ENCODE peak calls at places on chromosomes 4 and X, in nine cellular contexts. J, E, N, B, Y, R, A, Z and X are unnamed samples. For H3K4me1, the result is how much of the 10 kb centered on the place peaks cover.

GRCh38 chr4:11416071-11416766 is 12.5 kb downstream of the HS3ST1 start:
- DNase-seq in Y (no peak), E (no peak), R (no peak), A (no peak), B (no peak), N (no peak), J (no peak), Z (no peak), X (no peak)

GRCh38 chr4:52995341-52996030 is 133.4 kb downstream of the RASL11B start:
- DNase-seq in B (no peak), N (no peak), Z (no peak), R (no peak), E (no peak), J (no peak), A (no peak), Y (peak), X (no peak)

GRCh38 chr4:8846864-8847263 is 24.8 kb downstream of the HMX1 start:
- DNase-seq in Z (no peak), R (no peak), Y (no peak), N (no peak), E (no peak), B (no peak), J (no peak), A (no peak), X (peak)

GRCh38 chr4:7434141-7434765 is 477 bp downstream of the PSAPL1 start:
- DNase-seq in Y (no peak), E (no peak), J (no peak), Z (no peak), R (peak), B (no peak), N (no peak), A (no peak), X (no peak)

GRCh38 chrX:144849141-144849540 is 398.2 kb upstream of the SPANXN1 start:
- DNase-seq in N (no peak), E (no peak), A (no peak), B (no peak), J (no peak), R (no peak), Z (no peak), Y (no peak), X (no peak)

GRCh38 chrX:31209005-31209612 is 137.3 kb upstream of the FTHL17 start:
- DNase-seq in E (no peak), A (no peak), Y (no peak), J (no peak), N (no peak), R (no peak), B (no peak), Z (no peak), X (peak)

GRCh38 chr4:17807446-17807845 is 3.1 kb downstream of the DCAF16 start:
- DNase-seq in J (no peak), A (no peak), E (no peak), N (no peak), B (no peak), R (no peak), Z (no peak), Y (peak), X (no peak)

GRCh38 chr4:6281436-6282144 is 11.9 kb downstream of the WFS1 start:
- DNase-seq in B (no peak), Z (no peak), R (peak), Y (no peak), J (peak), A (no peak), N (no peak), E (no peak), X (no peak)

GRCh38 chr4:5043579-5043978 is 7.7 kb upstream of the STK32B start:
- DNase-seq in J (no peak), A (no peak), E (no peak), Y (no peak), B (no peak), N (no peak), Z (no peak), R (no peak), X (no peak)

GRCh38 chr4:6011686-6012085 is 6.5 kb downstream of the C4orf50 start:
- DNase-seq in Y (no peak), N (no peak), J (no peak), E (no peak), Z (no peak), A (peak), B (no peak), R (no peak), X (no peak)

GRCh38 chrX:50497067-50497466 is 26.4 kb upstream of the DGKK start:
- DNase-seq in Z (no peak), A (no peak), Y (no peak), E (no peak), N (no peak), J (no peak), B (no peak), R (no peak), X (no peak)

GRCh38 chr4:95106408-95106928 is 348.7 kb downstream of the BMPR1B start:
- DNase-seq in N (no peak), E (no peak), Z (no peak), Y (no peak), R (no peak), B (no peak), A (no peak), J (no peak), X (no peak)

GRCh38 chr4:189113389-189113888 is 827.2 kb upstream of the FRG1 start:
- DNase-seq in B (no peak), N (no peak), E (no peak), Y (no peak), A (no peak), Z (no peak), J (no peak), R (no peak), X (no peak)

DNA sequence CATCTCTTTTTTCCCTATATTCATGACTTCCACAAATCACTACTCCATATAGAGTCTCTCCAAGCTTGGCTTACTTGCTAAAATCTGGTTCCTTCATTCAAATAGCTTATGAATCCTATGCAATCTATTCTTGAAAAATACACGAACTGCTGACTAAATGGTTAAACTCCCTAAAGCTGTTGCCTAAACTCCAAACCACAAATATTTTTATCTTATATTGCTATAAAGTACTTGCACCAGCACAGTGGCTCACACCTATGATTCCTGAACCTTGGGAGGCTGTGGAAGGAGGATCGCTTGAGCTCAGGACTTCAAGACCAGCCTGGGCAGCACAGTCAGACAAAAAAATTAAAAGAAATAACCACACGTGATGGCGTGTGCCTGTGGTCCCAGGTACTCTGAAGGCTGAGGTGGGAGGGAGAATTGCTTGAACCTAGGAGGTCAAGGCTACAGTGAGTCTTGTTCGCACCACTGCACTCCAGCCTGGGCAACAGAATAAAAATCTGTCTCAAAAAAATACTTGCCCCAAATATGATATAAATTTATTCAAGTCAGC is 2.2 kb downstream of the FBXO8 start:
- DNase-seq in N (no peak), R (no peak), E (no peak), A (no peak), Z (no peak), J (no peak), Y (no peak), B (no peak), X (no peak)
- H3K4me1 ChIP-seq in N (under half), R (under half), E (under half), A (under half), Z (under half), J (under half), Y (under half), B (under half), X (under half)

DNA sequence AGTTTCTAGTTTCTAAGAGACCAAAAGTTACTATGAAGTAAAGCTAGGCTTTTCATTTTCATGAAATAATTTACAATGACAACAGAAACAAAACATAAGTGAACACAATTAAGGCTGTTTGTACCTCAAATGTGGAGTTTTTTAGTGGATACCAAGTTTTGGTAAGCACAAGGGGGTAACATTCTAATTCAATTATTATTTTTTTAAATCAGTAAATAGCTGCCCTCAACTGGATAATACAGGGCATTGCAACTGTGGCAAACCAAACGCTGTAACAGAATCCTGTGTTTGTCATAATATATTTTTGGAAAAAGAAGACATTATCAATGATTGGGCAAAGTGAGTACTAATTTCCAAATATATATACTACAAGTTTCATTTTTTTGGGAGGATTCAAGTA is 150.3 kb downstream of the FBXW7 start:
- DNase-seq in E (no peak), R (no peak), B (no peak), A (no peak), J (no peak), N (no peak), Y (peak), Z (peak), X (no peak)
- TF ChIP-seq CTCF in E (no peak), R (peak), B (peak), A (peak), J (peak), N (peak), Y (peak), Z (peak), X (peak)

DNA sequence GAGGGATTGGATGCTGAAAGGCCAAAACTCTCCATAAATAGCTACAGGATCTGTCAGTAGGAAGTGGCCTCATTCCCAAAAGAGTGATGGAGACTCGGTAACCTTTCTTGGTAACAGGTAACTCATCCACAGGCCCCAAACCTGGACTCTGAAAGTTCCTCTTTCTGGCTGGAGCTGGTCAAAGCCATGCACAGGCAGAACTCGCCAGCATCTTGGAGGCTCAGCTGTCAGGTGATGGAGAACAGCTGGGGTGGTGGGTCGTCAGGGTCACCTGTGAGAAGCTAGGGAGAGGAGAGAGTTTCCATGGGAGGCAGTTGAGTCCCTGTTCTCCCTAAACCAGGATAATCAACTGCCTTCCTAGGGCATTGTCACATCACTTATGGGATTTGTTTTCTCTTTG is 354.3 kb upstream of the GATB start:
- DNase-seq in Y (no peak), B (no peak), E (no peak), Z (no peak), R (no peak), A (no peak), J (no peak), N (no peak), X (no peak)
- H3K4me1 ChIP-seq in Y (under half), B (under half), E (under half), Z (under half), R (under half), A (under half), J (under half), N (half or more), X (under half)

GRCh38 chrX:1239681-1240142 is 27.3 kb upstream of the CRLF2 start:
- DNase-seq in N (no peak), Y (no peak), J (peak), A (peak), R (peak), B (peak), Z (no peak), E (peak), X (no peak)

GRCh38 chrX:1248381-1249061 is 20.1 kb upstream of the CSF2RA start:
- DNase-seq in R (no peak), Z (peak), N (no peak), E (no peak), A (no peak), Y (no peak), B (no peak), J (no peak), X (peak)

GRCh38 chrX:1246816-1247215 is 21.8 kb upstream of the CSF2RA start:
- DNase-seq in A (peak), Z (peak), N (peak), R (peak), E (peak), J (peak), B (peak), Y (peak), X (peak)

GRCh38 chrX:1242901-1243402 is 25.7 kb upstream of the CSF2RA start:
- DNase-seq in B (no peak), N (no peak), E (no peak), Y (no peak), A (no peak), J (no peak), Z (no peak), R (no peak), X (no peak)

GRCh38 chrX:1244164-1245076 is 24.2 kb upstream of the CSF2RA start:
- DNase-seq in J (no peak), Z (peak), Y (no peak), E (no peak), B (no peak), A (no peak), R (no peak), N (no peak), X (peak)
- TF ChIP-seq CTCF in J (no peak), Z (peak), Y (no peak), E (no peak), B (no peak), A (no peak), R (no peak), N (no peak), X (no peak)

DNA sequence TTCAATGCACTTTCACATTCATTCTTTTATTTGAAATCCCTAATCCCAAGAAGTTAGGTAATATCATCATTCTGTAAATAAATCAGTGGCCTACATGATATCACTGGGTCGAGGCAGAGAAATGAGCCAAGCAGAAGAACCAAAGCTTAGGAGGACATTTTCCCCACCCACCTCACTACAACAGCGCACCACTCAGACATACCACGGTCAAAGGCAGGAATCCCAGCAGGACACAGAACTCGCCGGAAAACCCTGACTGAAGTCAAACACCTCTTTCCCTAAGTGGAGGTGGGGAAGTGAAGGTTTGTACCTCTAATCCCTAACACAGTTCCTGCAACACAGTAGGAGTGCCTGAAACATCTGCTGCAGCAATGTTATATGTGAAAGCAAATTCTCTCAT is 21.5 kb downstream of the RELL1 start:
- DNase-seq in B (no peak), E (no peak), J (no peak), R (no peak), Z (no peak), N (no peak), Y (no peak), A (no peak), X (no peak)
- H3K4me1 ChIP-seq in B (under half), E (under half), J (under half), R (half or more), Z (half or more), N (under half), Y (under half), A (under half), X (half or more)

DNA sequence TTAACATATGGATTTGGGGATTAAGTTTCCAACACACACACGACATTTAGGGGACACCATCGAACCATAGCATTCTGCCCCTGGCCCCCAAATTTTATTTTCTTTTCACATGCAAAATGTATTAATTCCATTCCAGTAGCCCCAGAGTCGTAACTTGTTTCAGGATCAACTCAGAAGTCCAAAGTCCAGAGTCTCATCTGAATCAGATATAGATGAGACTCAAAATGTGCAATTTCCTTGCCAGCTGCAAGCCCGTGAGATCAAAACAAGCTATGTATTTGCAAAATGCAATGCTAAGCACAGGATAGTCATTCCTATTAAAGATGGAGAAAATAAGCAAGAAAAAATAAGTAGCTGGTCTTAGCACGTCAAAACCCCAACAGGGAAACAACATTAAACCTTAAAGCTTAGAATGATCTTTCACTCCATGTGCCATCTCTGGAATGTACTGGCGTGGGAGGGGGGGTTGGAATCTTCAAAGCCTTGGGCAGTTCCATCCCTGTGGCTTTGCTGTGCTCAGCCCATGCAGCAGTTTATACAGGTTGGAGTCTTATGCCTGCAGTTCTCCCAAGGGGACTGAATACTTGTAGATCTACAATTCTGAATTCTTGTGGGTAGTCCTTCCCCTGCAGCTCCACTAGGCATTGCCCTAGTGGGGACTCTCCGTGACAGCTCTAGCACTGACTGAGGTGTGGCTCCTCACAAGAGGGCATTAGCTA is 47.7 kb upstream of the SYTL5 start:
- DNase-seq in R (no peak), E (no peak), N (no peak), Y (peak), Z (peak), A (no peak), J (no peak), B (no peak), X (peak)
- TF ChIP-seq CTCF in R (no peak), E (no peak), N (no peak), Y (no peak), Z (no peak), A (no peak), J (no peak), B (no peak), X (no peak)

GRCh38 chrX:110399497-110399896 is 40.8 kb downstream of the RTL9 start:
- DNase-seq in Y (no peak), E (no peak), B (no peak), A (no peak), R (no peak), J (no peak), N (no peak), Z (no peak), X (no peak)
- H3K4me1 ChIP-seq in Y (under half), E (under half), B (under half), A (under half), R (under half), J (under half), N (under half), Z (under half), X (under half)

DNA sequence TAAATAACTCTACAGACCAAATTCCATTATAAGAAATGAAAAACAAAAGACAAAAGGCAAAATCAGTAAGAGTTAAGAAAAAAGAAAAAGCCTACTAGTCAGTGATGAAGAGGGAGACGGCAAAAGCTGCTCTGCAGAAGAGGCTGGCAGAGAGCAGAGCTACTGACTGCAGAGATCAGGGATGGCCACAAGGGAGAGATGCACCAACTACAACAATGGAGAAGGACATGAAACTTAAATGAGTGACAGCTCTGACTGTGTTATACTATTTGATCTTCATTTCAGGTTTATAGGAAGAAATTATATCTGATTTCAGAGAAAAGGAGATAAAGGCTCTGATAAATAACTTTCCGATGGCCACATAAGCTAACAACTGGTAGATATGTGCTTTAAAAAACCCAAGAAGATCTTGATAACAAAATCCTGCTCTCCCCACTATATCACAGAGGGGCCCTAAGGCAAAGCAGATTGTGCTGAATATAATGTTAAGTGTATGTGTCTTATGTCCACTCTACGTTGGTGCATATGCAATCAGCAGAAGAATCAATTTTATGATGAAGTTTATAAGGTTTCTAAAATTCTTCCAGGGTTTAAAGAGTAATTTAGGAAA is 58.4 kb upstream of the COX18 start:
- DNase-seq in R (no peak), N (no peak), A (no peak), E (no peak), J (no peak), Y (peak), B (no peak), Z (peak), X (peak)
- TF ChIP-seq CTCF in R (no peak), N (no peak), A (no peak), E (no peak), J (peak), Y (peak), B (no peak), Z (peak), X (no peak)